ENCODE peak calls at places on chromosomes 16 and 17, in eight cellular contexts. M is left lung, X is GM13976, P is NCI-H510A, L is A549, E is iPS DF 6.9, K is NCI-H1436, W is NCI-H2081. G is an unnamed sample.

GRCh38 chr17:17328251-17328650 is 25.1 kb downstream of the NT5M start:
- DNase-seq in M (no peak), X (no peak), P (no peak), L (no peak), E (no peak), K (no peak), W (no peak), G (no peak)

GRCh38 chr17:35804658-35805192 is 4.6 kb upstream of the TAF15 start:
- DNase-seq in M (no peak), X (peak), P (peak), L (peak), E (peak), K (peak), W (peak), G (peak)

GRCh38 chr17:82848022-82848592 is 8.3 kb upstream of the ZNF750 start:
- DNase-seq in M (peak), X (no peak), P (peak), L (no peak), E (no peak), K (no peak), W (no peak), G (peak)

GRCh38 chr16:68265078-68265925 is 976 bp downstream of the SLC7A6 start:
- DNase-seq in M (peak), X (no peak), P (no peak), L (peak), E (no peak), K (no peak), W (no peak), G (peak)

GRCh38 chr17:68326681-68327080 is 35.4 kb downstream of the ARSG start:
- DNase-seq in M (no peak), X (no peak), P (no peak), L (no peak), E (no peak), K (no peak), W (no peak), G (peak)

GRCh38 chr16:8914098-8914497 is 31.9 kb downstream of the LITAFD start:
- DNase-seq in M (no peak), X (no peak), P (no peak), L (no peak), E (no peak), K (no peak), W (no peak), G (no peak)

GRCh38 chr17:61808442-61808841 is 54.9 kb downstream of the BRIP1 start:
- DNase-seq in M (no peak), X (no peak), P (no peak), L (no peak), E (no peak), K (no peak), W (no peak), G (no peak)

GRCh38 chr17:6209829-6210228 is 139.7 kb downstream of the WSCD1 start:
- DNase-seq in M (no peak), X (no peak), P (no peak), L (no peak), E (no peak), K (no peak), W (no peak), G (peak)

GRCh38 chr17:4850236-4850635 is 17.1 kb downstream of the MINK1 start:
- DNase-seq in M (no peak), X (no peak), P (no peak), L (no peak), E (no peak), K (no peak), W (no peak), G (peak)

GRCh38 chr17:21397341-21398050 is 21.3 kb downstream of the KCNJ12 start:
- DNase-seq in M (no peak), X (no peak), P (no peak), L (no peak), E (no peak), K (no peak), W (no peak), G (no peak)

G was measured in islet precursor cell.